ENCODE peak calls at places on chromosomes 12 and 14, in four cellular contexts. One of them, this sample, is unnamed.

GRCh38 chr12:68890701-68891113 is 42.3 kb downstream of the CPM start:
- DNase-seq in GM12878: no peak
- DNase-seq in SK-N-SH: no peak
- DNase-seq in K562: no peak
- DNase-seq in this sample: no peak

GRCh38 chr12:123765504-123766035 is 3.5 kb downstream of the DNAH10 start:
- DNase-seq in GM12878: no peak
- DNase-seq in SK-N-SH: no peak
- DNase-seq in K562: no peak
- DNase-seq in this sample: no peak

GRCh38 chr12:125181107-125181506 is 115.9 kb downstream of the AACS start:
- DNase-seq in SK-N-SH: no peak
- DNase-seq in K562: no peak
- DNase-seq in GM12878: no peak
- DNase-seq in this sample: no peak

GRCh38 chr12:56922032-56922431 is 12.2 kb downstream of the SDR9C7 start:
- DNase-seq in SK-N-SH: no peak
- DNase-seq in K562: no peak
- DNase-seq in GM12878: no peak
- DNase-seq in this sample: no peak

GRCh38 chr14:56945291-56945690 is 135.0 kb upstream of the OTX2 start:
- DNase-seq in GM12878: no peak
- DNase-seq in SK-N-SH: no peak
- DNase-seq in K562: no peak
- DNase-seq in this sample: no peak

GRCh38 chr14:75430106-75430505 is 2.3 kb downstream of the JDP2 start:
- DNase-seq in K562: no peak
- DNase-seq in GM12878: no peak
- DNase-seq in SK-N-SH: no peak
- DNase-seq in this sample: no peak

GRCh38 chr14:59333668-59334067 is 131.5 kb downstream of the GPR135 start:
- DNase-seq in K562: no peak
- DNase-seq in SK-N-SH: no peak
- DNase-seq in GM12878: no peak
- DNase-seq in this sample: no peak

GRCh38 chr14:76320486-76320885 is 55.5 kb upstream of the ESRRB start:
- DNase-seq in GM12878: peak; percentile 9
- DNase-seq in SK-N-SH: no peak
- DNase-seq in K562: no peak
- DNase-seq in this sample: no peak

GRCh38 chr12:66984962-66985361 is 284.2 kb upstream of the CAND1 start:
- DNase-seq in K562: no peak
- DNase-seq in GM12878: no peak
- DNase-seq in SK-N-SH: no peak
- DNase-seq in this sample: no peak

GRCh38 chr12:101051901-101052550 is 158.0 kb downstream of the SLC5A8 start:
- DNase-seq in GM12878: no peak
- DNase-seq in SK-N-SH: peak; percentile 5
- DNase-seq in K562: no peak
- DNase-seq in this sample: peak; percentile 82

GRCh38 chr14:97120204-97121120 is 323.3 kb downstream of the VRK1 start:
- DNase-seq in K562: no peak
- DNase-seq in GM12878: peak; percentile 13
- DNase-seq in SK-N-SH: no peak
- DNase-seq in this sample: no peak

GRCh38 chr14:25537846-25538455 is 488.0 kb upstream of the STXBP6 start:
- DNase-seq in GM12878: no peak
- DNase-seq in K562: peak; percentile 14
- DNase-seq in SK-N-SH: peak; percentile 26
- DNase-seq in this sample: no peak

GRCh38 chr14:21882226-21882625 is 208.6 kb upstream of the OR4E1 start:
- DNase-seq in GM12878: no peak
- DNase-seq in K562: no peak
- DNase-seq in SK-N-SH: no peak
- DNase-seq in this sample: no peak

GRCh38 chr14:40368314-40368713 is 936.1 kb upstream of the FBXO33 start:
- DNase-seq in SK-N-SH: no peak
- DNase-seq in GM12878: no peak
- DNase-seq in K562: no peak
- DNase-seq in this sample: no peak

GRCh38 chr14:100334904-100335303 is 11.8 kb downstream of the SLC25A47 start:
- DNase-seq in K562: no peak
- DNase-seq in GM12878: no peak
- DNase-seq in SK-N-SH: no peak
- DNase-seq in this sample: no peak

GRCh38 chr12:87953257-87953860 is 75.8 kb downstream of the C12orf50 start:
- DNase-seq in GM12878: no peak
- DNase-seq in K562: no peak
- DNase-seq in SK-N-SH: peak; percentile 57
- DNase-seq in this sample: peak; percentile 28

GRCh38 chr14:50871914-50872732 is at the start of gene ABHD12B:
- DNase-seq in SK-N-SH: peak; percentile 73
- DNase-seq in GM12878: no peak
- DNase-seq in K562: no peak
- DNase-seq in this sample: no peak

GRCh38 chr12:107684990-107685359 is 624 bp upstream of the PWP1 start:
- DNase-seq in GM12878: no peak
- DNase-seq in K562: peak; percentile 62
- DNase-seq in SK-N-SH: peak; percentile 60
- DNase-seq in this sample: peak; percentile 43

GRCh38 chr14:90513151-90514014 is 116.6 kb downstream of the CALM1 start:
- DNase-seq in K562: no peak
- DNase-seq in GM12878: no peak
- DNase-seq in SK-N-SH: no peak
- DNase-seq in this sample: no peak

GRCh38 chr14:90511795-90512331 is 115.0 kb downstream of the CALM1 start:
- DNase-seq in SK-N-SH: no peak
- DNase-seq in K562: no peak
- DNase-seq in GM12878: no peak
- DNase-seq in this sample: no peak

GRCh38 chr14:90514015-90514398 is 117.2 kb downstream of the CALM1 start:
- DNase-seq in GM12878: no peak
- DNase-seq in K562: no peak
- DNase-seq in SK-N-SH: no peak
- DNase-seq in this sample: no peak

GRCh38 chr14:90511252-90511651 is 114.4 kb downstream of the CALM1 start:
- DNase-seq in K562: no peak
- DNase-seq in GM12878: no peak
- DNase-seq in SK-N-SH: no peak
- DNase-seq in this sample: no peak

GRCh38 chr14:90512332-90512951 is 115.6 kb downstream of the CALM1 start:
- DNase-seq in SK-N-SH: no peak
- DNase-seq in GM12878: no peak
- DNase-seq in K562: no peak
- DNase-seq in this sample: no peak
- TF ChIP-seq RFX5 in SK-N-SH: no peak
- TF ChIP-seq RFX5 in GM12878: no peak
- TF ChIP-seq RFX5 in K562: no peak
- TF ChIP-seq RFX5 in this sample: no peak

GRCh38 chr14:42123526-42123925 is 516.9 kb downstream of the LRFN5 start:
- DNase-seq in GM12878: no peak
- DNase-seq in K562: no peak
- DNase-seq in SK-N-SH: no peak
- DNase-seq in this sample: no peak
- TF ChIP-seq EP300 in GM12878: no peak
- TF ChIP-seq EP300 in K562: no peak
- TF ChIP-seq EP300 in SK-N-SH: no peak
- TF ChIP-seq EP300 in this sample: no peak

DNA sequence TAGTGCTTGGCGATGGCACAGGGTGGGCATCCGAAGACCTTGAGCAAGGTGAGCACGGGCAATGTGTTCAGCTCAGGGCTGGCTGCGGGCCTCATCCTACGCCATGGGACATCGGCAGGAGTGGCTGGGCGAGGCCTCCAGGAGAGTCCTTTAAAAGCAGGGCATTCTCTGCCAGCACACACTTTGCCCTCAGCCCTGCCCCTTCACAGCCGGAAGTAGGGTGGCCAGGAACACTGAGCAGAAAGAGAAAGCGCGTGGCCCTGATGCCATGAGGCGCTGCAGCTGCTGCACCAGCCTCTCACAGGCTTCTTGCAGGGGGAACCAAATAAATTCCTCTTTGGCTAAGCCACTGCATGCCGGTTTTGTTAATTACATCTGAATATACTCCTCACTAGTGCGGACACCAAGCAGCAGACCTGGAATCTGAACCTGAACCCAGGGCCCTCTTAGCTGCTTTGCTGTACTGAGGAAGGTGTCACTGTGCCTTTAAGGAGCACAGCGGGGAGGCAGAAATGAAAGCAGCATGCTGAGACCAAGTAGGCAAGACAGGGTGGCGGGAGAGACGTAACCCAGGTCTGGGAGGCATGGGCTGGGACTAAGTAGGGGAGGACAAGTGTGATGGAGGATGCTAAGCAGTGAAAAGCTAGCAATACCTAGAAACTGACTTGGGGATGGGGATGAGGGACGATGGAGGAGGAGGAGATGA is 155.2 kb downstream of the TTC7B start:
- DNase-seq in GM12878: no peak
- DNase-seq in K562: no peak
- DNase-seq in SK-N-SH: no peak
- DNase-seq in this sample: no peak
- TF ChIP-seq RFX5 in GM12878: no peak
- TF ChIP-seq RFX5 in K562: no peak
- TF ChIP-seq RFX5 in SK-N-SH: no peak
- TF ChIP-seq RFX5 in this sample: no peak

DNA sequence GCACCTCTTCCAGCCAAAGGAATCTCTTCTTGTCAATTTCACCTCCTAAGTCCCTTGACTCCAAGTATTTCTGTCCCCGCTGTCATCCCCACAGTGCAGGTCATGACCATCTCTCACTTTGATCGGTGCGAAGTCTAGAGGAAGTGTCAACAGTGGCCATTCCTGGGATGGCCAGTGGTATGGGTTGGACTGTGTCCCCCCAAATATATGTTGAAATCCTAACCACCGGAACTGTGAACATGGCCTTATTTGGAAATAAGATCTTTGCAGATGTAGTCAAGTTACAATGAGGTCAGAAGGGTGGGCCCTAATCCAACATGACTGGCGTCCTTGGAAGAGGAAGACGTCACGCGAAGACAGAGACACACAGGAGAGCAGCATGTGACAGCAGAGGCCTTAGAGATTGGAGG is 155.9 kb upstream of the PRMT8 start:
- DNase-seq in GM12878: no peak
- DNase-seq in K562: no peak
- DNase-seq in SK-N-SH: no peak
- DNase-seq in this sample: no peak
- TF ChIP-seq EP300 in GM12878: no peak
- TF ChIP-seq EP300 in K562: no peak
- TF ChIP-seq EP300 in SK-N-SH: no peak
- TF ChIP-seq EP300 in this sample: no peak

DNA sequence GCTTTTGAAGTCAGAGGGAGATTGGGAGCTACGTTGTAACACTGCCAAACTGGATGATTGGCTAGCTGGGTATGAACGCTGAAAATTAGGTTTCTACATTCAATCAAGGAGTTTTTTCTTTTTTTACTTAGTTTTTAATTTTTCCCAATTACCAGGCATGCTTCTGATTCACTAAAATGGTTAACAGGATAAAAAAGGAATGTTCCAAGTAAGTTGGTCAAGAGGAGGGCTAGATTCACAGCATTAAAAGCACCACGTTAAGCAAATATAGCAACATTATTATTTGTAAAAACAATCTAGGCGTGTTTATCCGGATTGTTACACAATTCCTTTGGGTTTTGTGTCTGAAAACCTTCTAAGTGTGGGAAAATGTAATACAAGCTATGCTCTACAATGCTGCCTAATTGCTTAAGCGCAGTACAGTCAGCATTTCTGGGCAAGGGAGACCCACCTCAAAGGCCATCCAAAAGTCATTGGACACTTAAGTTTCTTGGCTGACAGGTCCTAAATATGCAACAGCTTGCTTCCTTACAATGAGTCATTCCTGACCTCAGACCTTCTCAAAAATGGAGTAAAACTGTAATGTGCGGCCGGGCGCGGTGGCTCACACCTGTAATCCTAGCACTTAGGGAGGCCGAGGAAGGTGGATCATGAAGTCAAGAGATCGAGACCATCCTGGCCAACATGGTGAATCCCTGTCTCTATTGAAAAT is 1.2 kb downstream of the RPLP0 start:
- DNase-seq in GM12878: no peak
- DNase-seq in K562: no peak
- DNase-seq in SK-N-SH: no peak
- DNase-seq in this sample: no peak
- TF ChIP-seq RFX5 in GM12878: no peak
- TF ChIP-seq RFX5 in K562: no peak
- TF ChIP-seq RFX5 in SK-N-SH: no peak
- TF ChIP-seq RFX5 in this sample: no peak

This sample was measured in A549.